ENCODE peak calls at places on chromosomes 4 and X, in six cellular contexts. N is GM23338, G is K562, P is HepG2, X is H1, D is GM12878. E is an unnamed sample.

GRCh38 chr4:147821555-147821954 is 89.7 kb downstream of the ARHGAP10 start:
- DNase-seq in G (no peak), D (no peak), N (no peak), X (no peak), P (no peak), E (no peak)

GRCh38 chr4:6142935-6143602 is 57.3 kb downstream of the JAKMIP1 start:
- DNase-seq in X (no peak), D (no peak), G (no peak), N (no peak), P (no peak), E (no peak)

GRCh38 chr4:180675368-180675675 is 1567.9 kb upstream of the TENM3 start:
- DNase-seq in P (no peak), D (no peak), N (no peak), X (no peak), G (no peak), E (no peak)

GRCh38 chr4:186248643-186249042 is 17.3 kb upstream of the F11 start:
- DNase-seq in D (no peak), X (no peak), P (no peak), G (no peak), N (peak; percentile 76), E (no peak)

GRCh38 chr4:41154001-41154813 is 60.1 kb downstream of the APBB2 start:
- DNase-seq in D (no peak), X (no peak), P (no peak), N (no peak), G (no peak), E (no peak)

GRCh38 chr4:82667761-82668505 is 106.1 kb upstream of the TMEM150C start:
- DNase-seq in D (no peak), P (no peak), N (peak; percentile 34), G (no peak), X (no peak), E (no peak)

GRCh38 chrX:28158019-28158777 is 176.9 kb upstream of the DCAF8L1 start:
- DNase-seq in P (no peak), G (no peak), D (no peak), X (peak; percentile 33), N (peak; percentile 43), E (no peak)

GRCh38 chr4:137700072-137700471 is 167.8 kb upstream of the PCDH18 start:
- DNase-seq in P (no peak), X (no peak), G (no peak), D (no peak), N (no peak), E (no peak)

GRCh38 chrX:24494544-24495113 is 29.5 kb downstream of the PDK3 start:
- DNase-seq in P (peak; percentile 75), X (no peak), N (no peak), G (no peak), D (no peak), E (no peak)

GRCh38 chr4:145819246-145820181 is 119.1 kb downstream of the ZNF827 start:
- DNase-seq in D (no peak), N (no peak), G (no peak), P (no peak), X (no peak), E (no peak)

GRCh38 chrX:78199851-78200250 is 60.4 kb upstream of the TAF9B start:
- DNase-seq in D (no peak), G (peak; percentile 48), X (no peak), N (peak; percentile 3), P (peak; percentile 31), E (no peak)

GRCh38 chr4:155571184-155571944 is 95.3 kb upstream of the GUCY1A1 start:
- DNase-seq in G (no peak), N (no peak), D (no peak), P (no peak), X (no peak), E (no peak)

GRCh38 chr4:69831646-69832325 is 28.2 kb downstream of the SULT1E1 start:
- DNase-seq in X (no peak), P (peak; percentile 6), N (no peak), D (peak; percentile 59), G (no peak), E (no peak)

GRCh38 chr4:158443731-158444130 is 78.0 kb upstream of the RXFP1 start:
- DNase-seq in N (no peak), D (no peak), P (no peak), G (no peak), X (no peak), E (no peak)

GRCh38 chr4:93384897-93385296 is 443.7 kb upstream of the ATOH1 start:
- DNase-seq in G (no peak), N (no peak), D (no peak), X (no peak), P (no peak), E (no peak)

GRCh38 chr4:89868999-89869589 is 25.6 kb upstream of the MMRN1 start:
- DNase-seq in X (no peak), N (no peak), D (no peak), P (no peak), G (no peak), E (no peak)

GRCh38 chrX:140918398-140919043 is 83.9 kb upstream of the SPANXB1 start:
- DNase-seq in N (peak; percentile 86), G (peak; percentile 57), P (peak; percentile 44), D (peak; percentile 7), X (peak; percentile 47), E (peak; percentile 33)

GRCh38 chr4:17111959-17112659 is 213.7 kb upstream of the LDB2 start:
- DNase-seq in P (peak; percentile 6), G (peak; percentile 43), N (peak; percentile 91), X (peak; percentile 83), D (no peak), E (peak; percentile 68)

GRCh38 chr4:7675612-7676320 is 241.0 kb upstream of the PSAPL1 start:
- DNase-seq in X (no peak), G (no peak), N (no peak), P (no peak), D (no peak), E (no peak)

GRCh38 chr4:121062466-121062975 is 9.8 kb downstream of the NDNF start:
- DNase-seq in G (no peak), N (peak; percentile 8), D (no peak), P (no peak), X (no peak), E (no peak)

GRCh38 chrX:11080721-11081120 is 30.4 kb upstream of the HCCS start:
- DNase-seq in G (no peak), N (no peak), D (no peak), X (no peak), P (no peak), E (no peak)

GRCh38 chr4:99655315-99656081 is 2.1 kb downstream of the C4orf54 start:
- DNase-seq in N (no peak), X (no peak), P (no peak), D (no peak), G (no peak), E (no peak)

GRCh38 chrX:18995216-18995615 is 11.3 kb upstream of the PHKA2 start:
- DNase-seq in N (no peak), P (peak; percentile 47), X (no peak), D (no peak), G (no peak), E (no peak)

GRCh38 chr4:36269116-36269515 is 12.3 kb upstream of the DTHD1 start:
- DNase-seq in N (no peak), P (no peak), X (no peak), D (no peak), G (no peak), E (no peak)

GRCh38 chr4:159368320-159368719 is 265.4 kb downstream of the RAPGEF2 start:
- DNase-seq in P (no peak), G (no peak), N (no peak), X (no peak), D (no peak), E (no peak)

GRCh38 chr4:140049924-140050681 is 103.9 kb downstream of the MAML3 start:
- DNase-seq in N (peak; percentile 82), G (peak; percentile 11), X (peak; percentile 58), D (no peak), P (no peak), E (peak; percentile 61)

GRCh38 chrX:3540105-3540504 is 173.3 kb downstream of the PRKX start:
- DNase-seq in G (no peak), X (no peak), D (no peak), N (no peak), P (no peak), E (no peak)

GRCh38 chr4:139014391-139015268 is 951 bp upstream of the NOCT start:
- DNase-seq in D (peak; percentile 32), X (no peak), G (peak; percentile 54), N (peak; percentile 56), P (peak; percentile 64), E (no peak)
- TF ChIP-seq CREB1 in D (no peak), X (no peak), G (no peak), N (no peak), P (no peak), E (no peak)

DNA sequence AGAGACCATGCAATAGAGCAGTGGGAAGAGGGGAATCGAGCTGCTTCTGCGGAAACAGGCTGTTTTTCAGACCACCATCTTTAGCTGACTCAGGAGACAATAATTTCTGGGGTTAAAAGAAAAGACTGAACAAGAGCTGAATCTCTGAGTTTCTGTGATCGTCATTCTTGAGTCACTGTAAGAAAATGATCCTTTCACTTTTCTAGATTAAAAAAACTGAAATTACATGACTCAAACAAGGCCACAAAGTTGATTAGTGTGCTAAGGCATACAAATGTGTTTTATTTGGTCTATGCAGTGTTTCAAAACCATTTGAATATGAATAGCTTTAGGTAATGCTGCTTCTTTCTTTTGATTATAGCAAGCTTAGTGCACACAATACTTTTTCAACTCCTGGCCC is 194.4 kb upstream of the RPL34 start:
- DNase-seq in G (no peak), P (no peak), D (no peak), N (no peak), X (no peak), E (no peak)
- TF ChIP-seq CREB1 in G (no peak), P (no peak), D (no peak), N (no peak), X (no peak), E (no peak)

GRCh38 chr4:78612398-78613005 is 60.9 kb downstream of the ANXA3 start:
- DNase-seq in D (no peak), G (peak; percentile 74), P (peak; percentile 21), X (no peak), N (peak; percentile 58), E (no peak)

GRCh38 chr4:78611215-78611558 is 59.6 kb downstream of the ANXA3 start:
- DNase-seq in G (no peak), N (no peak), X (no peak), D (no peak), P (no peak), E (no peak)

GRCh38 chr4:78608684-78609083 is 57.1 kb downstream of the ANXA3 start:
- DNase-seq in G (no peak), P (no peak), X (no peak), D (no peak), N (no peak), E (no peak)

GRCh38 chr4:78609580-78609979 is 58.0 kb downstream of the ANXA3 start:
- DNase-seq in D (no peak), N (no peak), G (no peak), X (no peak), P (no peak), E (no peak)

GRCh38 chr4:78610546-78611214 is 59.1 kb downstream of the ANXA3 start:
- DNase-seq in P (no peak), D (no peak), N (no peak), X (no peak), G (peak; percentile 79), E (no peak)
- TF ChIP-seq CREB1 in P (no peak), D (no peak), N (no peak), X (no peak), G (no peak), E (no peak)

DNA sequence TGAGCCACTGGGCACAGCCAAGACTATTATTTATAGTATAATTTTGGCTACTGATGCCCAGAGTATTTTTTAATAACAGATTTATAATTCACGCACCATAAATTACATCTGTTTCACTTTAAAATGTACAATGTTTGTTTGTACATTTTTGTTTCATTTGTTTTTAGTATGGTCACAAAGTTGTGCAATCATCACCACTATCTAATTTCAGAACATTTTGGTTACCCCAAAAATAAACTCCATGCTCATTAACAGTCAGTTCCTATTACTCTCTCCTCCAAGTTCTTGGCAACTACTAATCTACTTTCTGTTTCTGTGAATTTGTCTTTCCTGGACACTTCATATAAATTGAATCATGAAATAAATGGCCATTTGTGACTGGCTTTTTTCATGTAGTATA is 176.6 kb downstream of the SH3BGRL start:
- DNase-seq in G (no peak), N (no peak), D (no peak), P (no peak), X (no peak), E (no peak)
- TF ChIP-seq CREB1 in G (no peak), N (no peak), D (no peak), P (no peak), X (no peak), E (no peak)

E was measured in WTC11.